ENCODE peak calls at places on chromosomes 5 and 9, in seven cellular contexts. One of them, this sample, is unnamed.
A peak's percentile ranks its signal among the peaks of the same experiment; 100 is the strongest.

GRCh38 chr5:139655727-139656271 is 7.7 kb downstream of the CXXC5 start:
- DNase-seq in heart left ventricle: peak; percentile 90
- DNase-seq in stomach: peak; percentile 85
- DNase-seq in lower lobe of right lung: peak; percentile 75
- DNase-seq in colonic mucosa: no peak
- DNase-seq in gastrocnemius medialis: no peak
- DNase-seq in lung: no peak
- DNase-seq in this sample: peak; percentile 91

GRCh38 chr5:352639-353598 is 31.4 kb downstream of the AHRR start:
- DNase-seq in heart left ventricle: no peak
- DNase-seq in stomach: no peak
- DNase-seq in lower lobe of right lung: no peak
- DNase-seq in colonic mucosa: no peak
- DNase-seq in gastrocnemius medialis: no peak
- DNase-seq in lung: peak; percentile 25
- DNase-seq in this sample: no peak

GRCh38 chr9:133839822-133840329 is 101.7 kb upstream of the SARDH start:
- DNase-seq in heart left ventricle: peak; percentile 51
- DNase-seq in stomach: no peak
- DNase-seq in lower lobe of right lung: no peak
- DNase-seq in colonic mucosa: peak; percentile 40
- DNase-seq in gastrocnemius medialis: no peak
- DNase-seq in lung: no peak
- DNase-seq in this sample: peak; percentile 82

GRCh38 chr5:170885779-170886178 is 24.0 kb downstream of the RANBP17 start:
- DNase-seq in heart left ventricle: no peak
- DNase-seq in stomach: no peak
- DNase-seq in lower lobe of right lung: no peak
- DNase-seq in colonic mucosa: no peak
- DNase-seq in gastrocnemius medialis: no peak
- DNase-seq in lung: no peak
- DNase-seq in this sample: no peak

GRCh38 chr5:1351156-1351555 is 6.3 kb upstream of the CLPTM1L start:
- DNase-seq in heart left ventricle: no peak
- DNase-seq in stomach: no peak
- DNase-seq in lower lobe of right lung: no peak
- DNase-seq in colonic mucosa: no peak
- DNase-seq in gastrocnemius medialis: no peak
- DNase-seq in lung: no peak
- DNase-seq in this sample: peak; percentile 21

GRCh38 chr5:112862085-112862484 is 998 bp downstream of the SRP19 start:
- DNase-seq in heart left ventricle: no peak
- DNase-seq in stomach: no peak
- DNase-seq in lower lobe of right lung: no peak
- DNase-seq in colonic mucosa: no peak
- DNase-seq in gastrocnemius medialis: no peak
- DNase-seq in lung: no peak
- DNase-seq in this sample: no peak

GRCh38 chr9:122561446-122561845 is 8.5 kb downstream of the OR1N2 start:
- DNase-seq in heart left ventricle: no peak
- DNase-seq in stomach: no peak
- DNase-seq in lower lobe of right lung: no peak
- DNase-seq in colonic mucosa: no peak
- DNase-seq in gastrocnemius medialis: no peak
- DNase-seq in lung: no peak
- DNase-seq in this sample: no peak

GRCh38 chr9:14256588-14256987 is 57.4 kb downstream of the NFIB start:
- DNase-seq in heart left ventricle: no peak
- DNase-seq in stomach: no peak
- DNase-seq in lower lobe of right lung: no peak
- DNase-seq in colonic mucosa: no peak
- DNase-seq in gastrocnemius medialis: peak; percentile 63
- DNase-seq in lung: no peak
- DNase-seq in this sample: no peak

GRCh38 chr9:95819636-95820035 is 55.9 kb upstream of the ERCC6L2 start:
- DNase-seq in heart left ventricle: no peak
- DNase-seq in stomach: no peak
- DNase-seq in lower lobe of right lung: no peak
- DNase-seq in colonic mucosa: no peak
- DNase-seq in gastrocnemius medialis: no peak
- DNase-seq in lung: no peak
- DNase-seq in this sample: no peak

GRCh38 chr5:55597014-55597981 is 62.5 kb upstream of the PLPP1 start:
- DNase-seq in heart left ventricle: peak; percentile 63
- DNase-seq in stomach: no peak
- DNase-seq in lower lobe of right lung: no peak
- DNase-seq in colonic mucosa: peak; percentile 60
- DNase-seq in gastrocnemius medialis: peak; percentile 17
- DNase-seq in lung: peak; percentile 39
- DNase-seq in this sample: no peak

GRCh38 chr9:94772654-94773303 is 46.3 kb downstream of the AOPEP start:
- DNase-seq in heart left ventricle: no peak
- DNase-seq in stomach: no peak
- DNase-seq in lower lobe of right lung: no peak
- DNase-seq in colonic mucosa: no peak
- DNase-seq in gastrocnemius medialis: no peak
- DNase-seq in lung: no peak
- DNase-seq in this sample: no peak

GRCh38 chr9:35029852-35030251 is 40.3 kb downstream of the DNAJB5 start:
- DNase-seq in heart left ventricle: no peak
- DNase-seq in stomach: no peak
- DNase-seq in lower lobe of right lung: no peak
- DNase-seq in colonic mucosa: no peak
- DNase-seq in gastrocnemius medialis: no peak
- DNase-seq in lung: no peak
- DNase-seq in this sample: no peak

GRCh38 chr9:136827794-136828473 is 14.3 kb upstream of the AJM1 start:
- DNase-seq in heart left ventricle: no peak
- DNase-seq in stomach: no peak
- DNase-seq in lower lobe of right lung: no peak
- DNase-seq in colonic mucosa: no peak
- DNase-seq in gastrocnemius medialis: no peak
- DNase-seq in lung: no peak
- DNase-seq in this sample: peak; percentile 56

GRCh38 chr5:72452515-72453259 is 54.5 kb downstream of the ZNF366 start:
- DNase-seq in heart left ventricle: peak; percentile 84
- DNase-seq in stomach: peak; percentile 76
- DNase-seq in lower lobe of right lung: no peak
- DNase-seq in colonic mucosa: peak; percentile 80
- DNase-seq in gastrocnemius medialis: peak; percentile 73
- DNase-seq in lung: peak; percentile 60
- DNase-seq in this sample: peak; percentile 80

GRCh38 chr9:30774326-30774725 is 1610.1 kb upstream of the ACO1 start:
- DNase-seq in heart left ventricle: no peak
- DNase-seq in stomach: no peak
- DNase-seq in lower lobe of right lung: peak; percentile 15
- DNase-seq in colonic mucosa: no peak
- DNase-seq in gastrocnemius medialis: no peak
- DNase-seq in lung: no peak
- DNase-seq in this sample: peak; percentile 60

GRCh38 chr9:27487128-27487527 is 37.0 kb upstream of the IFNK start:
- DNase-seq in heart left ventricle: no peak
- DNase-seq in stomach: no peak
- DNase-seq in lower lobe of right lung: no peak
- DNase-seq in colonic mucosa: no peak
- DNase-seq in gastrocnemius medialis: no peak
- DNase-seq in lung: no peak
- DNase-seq in this sample: no peak

DNA sequence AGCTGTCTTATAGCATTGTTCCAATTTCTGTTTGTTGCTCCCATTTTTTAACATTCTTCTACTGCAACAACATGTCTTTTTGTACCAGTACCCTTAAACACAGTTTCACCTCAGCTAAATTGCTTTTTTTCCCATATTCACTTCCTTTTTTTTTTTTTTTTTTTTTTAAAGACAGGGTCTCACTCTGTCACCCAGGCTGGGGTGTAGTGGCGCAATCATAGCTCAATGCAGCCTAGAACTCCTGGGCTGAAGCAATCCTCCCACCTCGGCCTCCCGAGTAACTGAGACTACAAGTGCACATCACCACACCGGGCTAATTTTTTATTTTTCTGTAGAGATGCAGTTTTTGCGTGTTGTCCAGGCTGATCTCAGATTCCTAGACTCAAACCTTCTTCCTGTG is 161.3 kb downstream of the NIPBL start:
- DNase-seq in heart left ventricle: no peak
- DNase-seq in stomach: no peak
- DNase-seq in lower lobe of right lung: no peak
- DNase-seq in colonic mucosa: no peak
- DNase-seq in gastrocnemius medialis: no peak
- DNase-seq in lung: no peak
- DNase-seq in this sample: no peak
- TF ChIP-seq CTCF in heart left ventricle: no peak
- TF ChIP-seq CTCF in stomach: no peak
- TF ChIP-seq CTCF in lower lobe of right lung: no peak
- TF ChIP-seq CTCF in colonic mucosa: no peak
- TF ChIP-seq CTCF in gastrocnemius medialis: no peak
- TF ChIP-seq CTCF in lung: no peak
- TF ChIP-seq CTCF in this sample: no peak

DNA sequence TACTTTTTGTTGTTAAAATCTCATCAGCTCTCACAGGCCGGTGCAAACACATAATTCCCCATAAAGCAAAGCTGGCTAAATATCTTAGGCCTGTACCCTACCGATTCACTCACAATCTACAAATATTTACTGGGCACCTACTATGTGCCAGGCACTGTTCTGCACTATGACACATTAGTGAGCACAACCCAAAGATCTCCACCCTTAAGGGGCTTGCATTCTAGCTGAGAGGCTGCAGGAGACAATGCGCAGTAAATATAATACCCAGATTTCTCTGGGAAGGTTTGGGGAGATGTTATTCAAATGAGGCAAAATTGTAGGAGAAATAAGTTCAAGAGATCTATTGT is 53.7 kb downstream of the FNBP1 start:
- DNase-seq in heart left ventricle: no peak
- DNase-seq in stomach: no peak
- DNase-seq in lower lobe of right lung: no peak
- DNase-seq in colonic mucosa: no peak
- DNase-seq in gastrocnemius medialis: no peak
- DNase-seq in lung: no peak
- DNase-seq in this sample: no peak
- H3K4me3 ChIP-seq in heart left ventricle: no peak overlapping the region
- H3K4me3 ChIP-seq in stomach: no peak overlapping the region
- H3K4me3 ChIP-seq in lower lobe of right lung: no peak overlapping the region
- H3K4me3 ChIP-seq in colonic mucosa: no peak overlapping the region
- H3K4me3 ChIP-seq in gastrocnemius medialis: no peak overlapping the region
- H3K4me3 ChIP-seq in lung: no peak overlapping the region
- H3K4me3 ChIP-seq in this sample: no peak overlapping the region

GRCh38 chr9:20623021-20623747 is 885 bp upstream of the MLLT3 start:
- DNase-seq in heart left ventricle: peak; percentile 51
- DNase-seq in stomach: peak; percentile 46
- DNase-seq in lower lobe of right lung: peak; percentile 58
- DNase-seq in colonic mucosa: peak; percentile 69
- DNase-seq in gastrocnemius medialis: peak; percentile 7
- DNase-seq in lung: peak; percentile 31
- DNase-seq in this sample: peak; percentile 80
- H3K27ac ChIP-seq in heart left ventricle: peak overlapping the region; percentile 94
- H3K27ac ChIP-seq in stomach: peak overlapping the region; percentile 24
- H3K27ac ChIP-seq in lower lobe of right lung: peak overlapping the region; percentile 81
- H3K27ac ChIP-seq in colonic mucosa: peak overlapping the region; percentile 93
- H3K27ac ChIP-seq in gastrocnemius medialis: peak overlapping the region; percentile 92
- H3K27ac ChIP-seq in lung: no peak overlapping the region
- H3K27ac ChIP-seq in this sample: no peak overlapping the region

DNA sequence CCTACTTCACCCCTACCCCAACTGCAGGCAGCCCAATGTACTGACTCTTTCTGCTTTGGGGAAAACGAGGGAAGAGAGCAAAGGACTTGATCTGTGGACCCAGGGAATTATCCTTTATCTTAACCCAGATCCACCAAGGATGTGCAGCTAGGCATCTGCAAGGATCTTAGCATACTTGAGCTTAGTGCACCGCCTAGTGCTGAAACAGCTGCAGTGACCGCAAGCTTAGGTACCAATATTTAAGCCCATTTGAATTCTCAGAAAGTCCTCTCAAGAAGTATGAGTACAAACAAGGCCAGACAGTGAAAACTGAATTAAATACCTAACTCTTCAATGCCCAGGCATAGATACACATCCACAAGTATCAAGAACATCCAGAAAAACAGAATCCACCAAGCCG is 576.7 kb upstream of the ADAMTS16 start:
- DNase-seq in heart left ventricle: no peak
- DNase-seq in stomach: no peak
- DNase-seq in lower lobe of right lung: no peak
- DNase-seq in colonic mucosa: no peak
- DNase-seq in gastrocnemius medialis: no peak
- DNase-seq in lung: no peak
- DNase-seq in this sample: no peak
- TF ChIP-seq CTCF in heart left ventricle: no peak
- TF ChIP-seq CTCF in stomach: no peak
- TF ChIP-seq CTCF in lower lobe of right lung: no peak
- TF ChIP-seq CTCF in colonic mucosa: no peak
- TF ChIP-seq CTCF in gastrocnemius medialis: no peak
- TF ChIP-seq CTCF in lung: no peak
- TF ChIP-seq CTCF in this sample: no peak

GRCh38 chr5:125882061-125882460 is 541.1 kb upstream of the GRAMD2B start:
- DNase-seq in heart left ventricle: no peak
- DNase-seq in stomach: no peak
- DNase-seq in lower lobe of right lung: no peak
- DNase-seq in colonic mucosa: no peak
- DNase-seq in gastrocnemius medialis: no peak
- DNase-seq in lung: no peak
- DNase-seq in this sample: no peak

GRCh38 chr5:125888358-125888757 is 534.9 kb upstream of the GRAMD2B start:
- DNase-seq in heart left ventricle: no peak
- DNase-seq in stomach: no peak
- DNase-seq in lower lobe of right lung: no peak
- DNase-seq in colonic mucosa: no peak
- DNase-seq in gastrocnemius medialis: no peak
- DNase-seq in lung: no peak
- DNase-seq in this sample: no peak

GRCh38 chr5:125883223-125883622 is 540.0 kb upstream of the GRAMD2B start:
- DNase-seq in heart left ventricle: no peak
- DNase-seq in stomach: no peak
- DNase-seq in lower lobe of right lung: no peak
- DNase-seq in colonic mucosa: no peak
- DNase-seq in gastrocnemius medialis: no peak
- DNase-seq in lung: no peak
- DNase-seq in this sample: no peak
- H3K4me3 ChIP-seq in heart left ventricle: no peak overlapping the region
- H3K4me3 ChIP-seq in stomach: no peak overlapping the region
- H3K4me3 ChIP-seq in lower lobe of right lung: no peak overlapping the region
- H3K4me3 ChIP-seq in colonic mucosa: no peak overlapping the region
- H3K4me3 ChIP-seq in gastrocnemius medialis: no peak overlapping the region
- H3K4me3 ChIP-seq in lung: no peak overlapping the region
- H3K4me3 ChIP-seq in this sample: no peak overlapping the region

DNA sequence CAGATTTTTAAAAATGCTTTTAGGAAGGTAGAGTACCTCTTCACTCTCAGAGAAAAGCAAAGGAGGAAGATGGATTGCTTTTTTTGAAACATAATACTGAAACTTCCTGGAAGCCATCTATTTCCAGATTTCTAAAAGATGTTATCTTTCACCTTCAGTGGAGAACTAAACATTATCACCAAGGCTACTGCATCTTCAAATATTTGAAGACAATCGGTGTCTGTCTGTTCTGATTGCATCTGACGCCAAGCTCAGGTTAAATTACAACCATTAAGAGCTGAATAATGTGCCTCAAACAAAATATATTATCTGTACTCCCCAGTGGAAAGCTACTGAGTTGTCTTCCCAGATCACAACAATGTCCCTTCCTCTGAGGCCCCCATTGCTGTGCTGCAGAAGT is 342.4 kb downstream of the PLK2 start:
- DNase-seq in heart left ventricle: no peak
- DNase-seq in stomach: no peak
- DNase-seq in lower lobe of right lung: no peak
- DNase-seq in colonic mucosa: no peak
- DNase-seq in gastrocnemius medialis: no peak
- DNase-seq in lung: no peak
- DNase-seq in this sample: no peak
- H3K27ac ChIP-seq in heart left ventricle: no peak overlapping the region
- H3K27ac ChIP-seq in stomach: no peak overlapping the region
- H3K27ac ChIP-seq in lower lobe of right lung: no peak overlapping the region
- H3K27ac ChIP-seq in colonic mucosa: no peak overlapping the region
- H3K27ac ChIP-seq in gastrocnemius medialis: no peak overlapping the region
- H3K27ac ChIP-seq in lung: no peak overlapping the region
- H3K27ac ChIP-seq in this sample: no peak overlapping the region

This sample was measured in kidney.